ENCODE peak calls at places on chromosomes 2 and 18, in six cellular contexts. E, N, A, M, Z and D are unnamed samples.

GRCh38 chr2:71385008-71385407 is 53.4 kb downstream of the ZNF638 start:
- DNase-seq in E (peak; percentile 79), N (no peak), A (peak; percentile 92), M (no peak), Z (no peak), D (no peak)

GRCh38 chr2:12717988-12718661 is 1.4 kb downstream of the TRIB2 start:
- DNase-seq in E (no peak), N (peak; percentile 43), A (peak; percentile 27), M (no peak), Z (no peak), D (peak; percentile 50)

GRCh38 chr2:128301501-128301966 is 17.1 kb downstream of the HS6ST1 start:
- DNase-seq in E (peak; percentile 99), N (no peak), A (peak; percentile 99), M (no peak), Z (no peak), D (no peak)

GRCh38 chr2:238242731-238243495 is 3.1 kb upstream of the HES6 start:
- DNase-seq in E (peak; percentile 39), N (no peak), A (no peak), M (no peak), Z (no peak), D (peak; percentile 36)

GRCh38 chr2:85264471-85264870 is 63.3 kb downstream of the TGOLN2 start:
- DNase-seq in E (no peak), N (no peak), A (peak; percentile 33), M (no peak), Z (no peak), D (peak; percentile 89)

GRCh38 chr2:65530547-65531320 is 98.3 kb upstream of the SPRED2 start:
- DNase-seq in E (peak; percentile 46), N (no peak), A (peak; percentile 50), M (no peak), Z (no peak), D (no peak)

GRCh38 chr2:54148391-54148790 is 33.0 kb downstream of the ACYP2 start:
- DNase-seq in E (no peak), N (no peak), A (no peak), M (no peak), Z (no peak), D (no peak)

GRCh38 chr2:10326151-10326616 is 23.5 kb downstream of the HPCAL1 start:
- DNase-seq in E (no peak), N (no peak), A (no peak), M (no peak), Z (no peak), D (no peak)

GRCh38 chr2:206241767-206242166 is 32.7 kb upstream of the ZDBF2 start:
- DNase-seq in E (no peak), N (no peak), A (no peak), M (no peak), Z (no peak), D (no peak)

GRCh38 chr2:10792001-10792400 is 20.6 kb downstream of the PDIA6 start:
- DNase-seq in E (no peak), N (no peak), A (no peak), M (no peak), Z (no peak), D (no peak)

GRCh38 chr2:84888401-84889276 is 7.8 kb upstream of the TRABD2A start:
- DNase-seq in E (peak; percentile 87), N (no peak), A (peak; percentile 83), M (no peak), Z (no peak), D (no peak)

GRCh38 chr2:1055014-1055595 is 104.5 kb downstream of the SNTG2 start:
- DNase-seq in E (peak; percentile 62), N (no peak), A (peak; percentile 93), M (no peak), Z (no peak), D (peak; percentile 59)

GRCh38 chr2:208074610-208075356 is 49.5 kb upstream of the PLEKHM3 start:
- DNase-seq in E (no peak), N (no peak), A (no peak), M (no peak), Z (no peak), D (no peak)

GRCh38 chr18:23887035-23887434 is 127.5 kb upstream of the TTC39C start:
- DNase-seq in E (no peak), N (no peak), A (no peak), M (no peak), Z (no peak), D (no peak)

GRCh38 chr2:8006626-8007025 is 675.2 kb upstream of the ID2 start:
- DNase-seq in E (no peak), N (no peak), A (no peak), M (no peak), Z (no peak), D (peak; percentile 33)

DNA sequence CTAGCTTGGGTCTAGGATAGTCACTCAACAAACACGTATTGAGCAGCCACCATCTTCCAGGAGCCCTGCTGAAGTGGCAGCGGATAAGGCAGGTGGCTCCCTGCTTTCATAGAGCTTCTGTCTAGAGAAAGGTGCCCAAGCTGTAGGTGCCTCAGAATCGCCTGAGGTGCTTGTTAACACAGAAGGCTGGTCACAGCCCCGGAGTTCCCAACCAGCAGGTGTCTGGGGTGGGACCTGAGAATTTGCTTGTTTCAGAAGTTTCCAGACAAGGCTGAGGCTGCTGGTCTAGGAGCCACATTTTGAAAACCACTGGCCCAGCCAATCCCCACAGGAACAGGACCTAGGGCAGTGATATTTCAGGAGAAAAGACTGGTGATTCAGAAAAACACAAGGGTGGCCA is 45.3 kb upstream of the SMAD7 start:
- DNase-seq in E (no peak), N (no peak), A (no peak), M (no peak), Z (no peak), D (no peak)
- H3K79me1 ChIP-seq in E (no peaks in the 10 kb centered on the region), N (peaks cover under 1% of the 10 kb centered on the region), A (no peaks in the 10 kb centered on the region), M (no peaks in the 10 kb centered on the region), Z (no peaks in the 10 kb centered on the region), D (no peaks in the 10 kb centered on the region)

GRCh38 chr2:31113765-31114164 is 24.5 kb downstream of the GALNT14 start:
- DNase-seq in E (no peak), N (no peak), A (no peak), M (no peak), Z (no peak), D (no peak)
- H2BK5ac ChIP-seq in E (no peak overlapping the region), N (no peak overlapping the region), A (no peak overlapping the region), M (no peak overlapping the region), Z (no peak overlapping the region), D (no peak overlapping the region)

GRCh38 chr2:61193670-61194561 is 31.9 kb downstream of the C2orf74 start:
- DNase-seq in E (no peak), N (no peak), A (no peak), M (no peak), Z (no peak), D (no peak)
- H3K18ac ChIP-seq in E (no peak overlapping the region), N (no peak overlapping the region), A (no peak overlapping the region), M (no peak overlapping the region), Z (no peak overlapping the region), D (no peak overlapping the region)

GRCh38 chr2:20574423-20574911 is 76.4 kb downstream of the HS1BP3 start:
- DNase-seq in E (no peak), N (no peak), A (no peak), M (no peak), Z (no peak), D (no peak)
- H3K79me1 ChIP-seq in E (no peaks in the 10 kb centered on the region), N (no peaks in the 10 kb centered on the region), A (no peaks in the 10 kb centered on the region), M (no peaks in the 10 kb centered on the region), Z (no peaks in the 10 kb centered on the region), D (no peaks in the 10 kb centered on the region)